ENCODE peak calls at places on chromosomes 16 and 17, in seven cellular contexts. M, N, A, L, V, W and U are unnamed samples.

GRCh38 chr16:56950881-56951771 is 10.6 kb upstream of the CETP start:
- DNase-seq in M (peak; percentile 70), L (no peak), V (peak; percentile 17), W (peak; percentile 83), N (no peak), A (peak; percentile 42), U (peak; percentile 74)

GRCh38 chr17:33202011-33202410 is 91.1 kb downstream of the ASIC2 start:
- DNase-seq in V (no peak), W (no peak), M (no peak), A (no peak), N (no peak), L (no peak), U (no peak)

GRCh38 chr17:69012895-69013805 is 47.6 kb downstream of the ABCA9 start:
- DNase-seq in L (no peak), M (peak; percentile 40), W (peak; percentile 68), N (no peak), V (peak; percentile 27), A (peak; percentile 75), U (no peak)

GRCh38 chr17:29733151-29733550 is 110.4 kb upstream of the CORO6 start:
- DNase-seq in M (peak; percentile 27), W (peak; percentile 10), N (no peak), L (no peak), V (peak; percentile 56), A (no peak), U (no peak)

GRCh38 chr16:57258226-57258909 is 13.3 kb downstream of the ARL2BP start:
- DNase-seq in A (no peak), L (no peak), V (no peak), M (no peak), N (no peak), W (no peak), U (no peak)

GRCh38 chr16:82439678-82440293 is 187.0 kb upstream of the CDH13 start:
- DNase-seq in V (no peak), N (no peak), A (no peak), L (no peak), W (peak; percentile 41), M (peak; percentile 16), U (no peak)

GRCh38 chr17:2865228-2865627 is 69.0 kb downstream of the RAP1GAP2 start:
- DNase-seq in M (no peak), L (no peak), V (no peak), W (no peak), N (no peak), A (no peak), U (no peak)

GRCh38 chr16:84061236-84061830 is 18.7 kb upstream of the SLC38A8 start:
- DNase-seq in L (no peak), W (no peak), V (no peak), A (no peak), N (peak; percentile 37), M (no peak), U (no peak)

GRCh38 chr16:15553313-15554088 is 89.5 kb downstream of the MARF1 start:
- DNase-seq in M (no peak), A (no peak), N (no peak), W (peak; percentile 54), L (no peak), V (no peak), U (no peak)

GRCh38 chr17:53191878-53192277 is 630.8 kb upstream of the KIF2B start:
- DNase-seq in M (no peak), A (no peak), N (no peak), W (no peak), V (no peak), L (no peak), U (no peak)

GRCh38 chr17:35726609-35727460 is 4.6 kb upstream of the RASL10B start:
- DNase-seq in A (peak; percentile 93), N (peak; percentile 86), V (peak; percentile 85), W (peak; percentile 89), M (peak; percentile 95), L (no peak), U (no peak)

GRCh38 chr16:58497468-58497867 is 2.5 kb upstream of the NDRG4 start:
- DNase-seq in A (no peak), M (no peak), L (no peak), V (no peak), N (no peak), W (no peak), U (no peak)

GRCh38 chr17:42422412-42422957 is 571 bp downstream of the CAVIN1 start:
- DNase-seq in V (peak; percentile 32), M (peak; percentile 35), L (no peak), W (peak; percentile 77), N (no peak), A (no peak), U (no peak)

GRCh38 chr16:51763072-51763658 is 612.1 kb upstream of the SALL1 start:
- DNase-seq in V (no peak), N (no peak), W (no peak), M (no peak), L (no peak), A (peak; percentile 4), U (peak; percentile 70)

GRCh38 chr17:58229881-58230280 is 8.5 kb upstream of the LPO start:
- DNase-seq in N (no peak), L (no peak), M (no peak), W (no peak), A (no peak), V (no peak), U (no peak)

GRCh38 chr16:55480228-55480655 is 1.2 kb downstream of the MMP2 start:
- DNase-seq in M (peak; percentile 98), W (peak; percentile 98), A (peak; percentile 92), N (no peak), V (peak; percentile 89), L (no peak), U (no peak)

GRCh38 chr16:2152695-2153506 is 2.7 kb upstream of the TRAF7 start:
- DNase-seq in A (peak; percentile 32), L (no peak), V (peak; percentile 32), W (peak; percentile 23), M (peak; percentile 36), N (no peak), U (no peak)

GRCh38 chr17:67443931-67444597 is 67.0 kb downstream of the PITPNC1 start:
- DNase-seq in N (no peak), V (peak; percentile 53), A (peak; percentile 61), M (peak; percentile 53), L (no peak), W (peak; percentile 34), U (no peak)

GRCh38 chr16:50815382-50815781 is 73.5 kb downstream of the CYLD start:
- DNase-seq in A (no peak), M (no peak), W (no peak), N (peak; percentile 44), L (no peak), V (no peak), U (no peak)

GRCh38 chr17:61454095-61454931 is 2.1 kb downstream of the TBX4 start:
- DNase-seq in A (peak; percentile 17), W (peak; percentile 19), V (no peak), L (no peak), N (peak; percentile 71), M (no peak), U (no peak)

GRCh38 chr16:19704321-19705130 is 13.5 kb downstream of the KNOP1 start:
- DNase-seq in A (peak; percentile 43), M (peak; percentile 67), V (peak; percentile 87), N (no peak), W (peak; percentile 73), L (no peak), U (no peak)

GRCh38 chr16:11780988-11781680 is 15.9 kb downstream of the ZC3H7A start:
- DNase-seq in W (no peak), V (peak; percentile 7), L (no peak), A (no peak), M (peak; percentile 59), N (no peak), U (peak; percentile 82)

GRCh38 chr16:27314161-27314723 is 468 bp downstream of the IL4R start:
- DNase-seq in N (no peak), V (peak; percentile 81), A (peak; percentile 96), W (peak; percentile 96), M (peak; percentile 94), L (no peak), U (no peak)

GRCh38 chr17:57784226-57784895 is 39.3 kb upstream of the CCDC182 start:
- DNase-seq in A (no peak), M (peak; percentile 4), N (no peak), V (no peak), L (no peak), W (no peak), U (no peak)

GRCh38 chr16:63744077-63744874 is 1377.6 kb downstream of the CDH11 start:
- DNase-seq in V (no peak), L (no peak), M (no peak), N (no peak), W (no peak), A (no peak), U (no peak)

GRCh38 chr16:11025120-11025531 is 80.8 kb downstream of the CLEC16A start:
- DNase-seq in A (no peak), V (peak; percentile 59), M (no peak), L (no peak), N (no peak), W (no peak), U (no peak)

GRCh38 chr17:59617141-59617757 is 2.4 kb upstream of the CLTC start:
- DNase-seq in M (no peak), V (no peak), L (no peak), A (no peak), N (no peak), W (no peak), U (no peak)

GRCh38 chr17:616407-616806 is 98.2 kb downstream of the VPS53 start:
- DNase-seq in M (no peak), N (no peak), A (no peak), W (no peak), L (no peak), V (no peak), U (no peak)

GRCh38 chr16:11665071-11665491 is 3.2 kb upstream of the SNN start:
- DNase-seq in L (no peak), A (no peak), M (no peak), V (no peak), N (no peak), W (no peak), U (no peak)

GRCh38 chr16:85847036-85847435 is 47.5 kb downstream of the COX4I1 start:
- DNase-seq in W (no peak), N (no peak), V (no peak), M (no peak), L (no peak), A (no peak), U (no peak)

GRCh38 chr17:77501101-77501566 is 360.4 kb downstream of the SEC14L1 start:
- DNase-seq in V (no peak), N (no peak), L (no peak), A (no peak), M (peak; percentile 35), W (peak; percentile 57), U (no peak)

GRCh38 chr17:65467156-65467555 is 94.3 kb downstream of the AXIN2 start:
- DNase-seq in W (no peak), N (no peak), M (no peak), V (no peak), L (no peak), A (no peak), U (no peak)

GRCh38 chr16:78503501-78504110 is 404.2 kb downstream of the WWOX start:
- DNase-seq in V (no peak), N (no peak), A (peak; percentile 49), W (peak; percentile 52), L (peak; percentile 18), M (peak; percentile 82), U (peak; percentile 81)

GRCh38 chr16:87954826-87955225 is 3.6 kb downstream of the BANP start:
- DNase-seq in V (no peak), N (no peak), A (no peak), L (no peak), W (no peak), M (no peak), U (no peak)

GRCh38 chr17:49637050-49637449 is 40.8 kb downstream of the SPOP start:
- DNase-seq in M (peak; percentile 22), W (peak; percentile 33), A (no peak), N (no peak), V (peak; percentile 43), L (no peak), U (no peak)

GRCh38 chr17:43952351-43952723 is 1.4 kb downstream of the PYY start:
- DNase-seq in M (peak; percentile 10), L (no peak), W (peak; percentile 34), N (no peak), V (no peak), A (no peak), U (no peak)

GRCh38 chr16:78836802-78837489 is 737.5 kb downstream of the WWOX start:
- DNase-seq in V (no peak), M (no peak), L (no peak), A (no peak), W (no peak), N (no peak), U (no peak)